ENCODE peak calls at places on chromosomes 16 and 17, in ten cellular contexts. A is right atrium auricular region; F is CD8-positive, alpha-beta T cell; S is spleen; Z is A673; X is brain microvascular endothelial cell; J is IMR-90; N is cardiac muscle cell; R is thoracic aorta; I is HAP-1. U is an unnamed sample.

GRCh38 chr17:838486-838885 is 56.3 kb downstream of the MRM3 start:
- DNase-seq in N (no peak), R (no peak), J (no peak), F (no peak), A (no peak), Z (no peak), I (no peak), X (no peak), S (no peak), U (no peak)

GRCh38 chr17:48047741-48048320 is 328 bp upstream of the NFE2L1 start:
- DNase-seq in R (peak), F (peak), X (peak), A (peak), J (peak), I (peak), N (peak), Z (peak), S (peak), U (peak)

GRCh38 chr16:9053006-9053601 is 38.3 kb upstream of the HAPSTR1 start:
- DNase-seq in J (peak), X (peak), F (no peak), N (peak), Z (peak), S (no peak), A (peak), R (peak), I (peak), U (peak)

GRCh38 chr17:17776889-17777288 is 59.9 kb downstream of the SREBF1 start:
- DNase-seq in R (no peak), N (no peak), I (no peak), S (no peak), J (no peak), F (no peak), Z (no peak), X (no peak), A (no peak), U (no peak)

GRCh38 chr16:68289621-68290329 is 21.0 kb downstream of the SLC7A6OS start:
- DNase-seq in R (no peak), F (no peak), A (no peak), S (peak), X (no peak), Z (peak), J (no peak), N (no peak), I (no peak), U (no peak)

GRCh38 chr16:67953641-67954375 is 9.9 kb upstream of the LCAT start:
- DNase-seq in F (no peak), A (no peak), R (no peak), N (no peak), S (peak), Z (no peak), J (no peak), X (no peak), I (no peak), U (no peak)

GRCh38 chr17:55089955-55090573 is 121.5 kb downstream of the STXBP4 start:
- DNase-seq in N (no peak), X (peak), R (no peak), J (peak), A (no peak), F (no peak), I (no peak), S (no peak), Z (peak), U (peak)

GRCh38 chr17:31842416-31843381 is 16.3 kb downstream of the COPRS start:
- DNase-seq in Z (peak), S (peak), N (peak), X (peak), F (peak), A (peak), R (no peak), J (peak), I (peak), U (peak)

GRCh38 chr16:53048139-53048915 is 4.4 kb downstream of the CHD9NB start:
- DNase-seq in I (no peak), S (no peak), R (no peak), F (no peak), X (no peak), N (no peak), Z (no peak), J (no peak), A (no peak), U (no peak)

GRCh38 chr16:54241525-54241924 is 45.1 kb downstream of the IRX3 start:
- DNase-seq in R (no peak), A (no peak), F (no peak), S (no peak), N (no peak), J (no peak), Z (no peak), I (no peak), X (no peak), U (no peak)

GRCh38 chr17:8935194-8935593 is 30.3 kb downstream of the PIK3R5 start:
- DNase-seq in X (no peak), N (no peak), I (no peak), R (no peak), Z (no peak), A (no peak), S (peak), J (no peak), F (no peak), U (no peak)

GRCh38 chr16:49330562-49331201 is 42.9 kb upstream of the C16orf78 start:
- DNase-seq in F (no peak), J (no peak), Z (no peak), N (no peak), X (no peak), S (no peak), I (no peak), R (no peak), A (no peak), U (no peak)

GRCh38 chr17:2602597-2603017 is 9.2 kb downstream of the PAFAH1B1 start:
- DNase-seq in Z (no peak), S (no peak), F (no peak), X (no peak), N (no peak), A (no peak), I (no peak), R (no peak), J (peak), U (no peak)

GRCh38 chr17:76519048-76519614 is 17.9 kb upstream of the RHBDF2 start:
- DNase-seq in Z (no peak), S (no peak), J (no peak), A (no peak), F (no peak), R (no peak), N (no peak), I (no peak), X (no peak), U (no peak)

GRCh38 chr17:40417258-40417608 is 463 bp downstream of the TOP2A start:
- DNase-seq in A (no peak), X (peak), R (no peak), Z (peak), F (no peak), N (peak), I (peak), S (no peak), J (peak), U (peak)

GRCh38 chr16:73152731-73153130 is 104.8 kb upstream of the ZFHX3 start:
- DNase-seq in N (peak), A (no peak), X (no peak), J (no peak), I (peak), S (no peak), F (no peak), Z (no peak), R (no peak), U (peak)

GRCh38 chr17:72332367-72332766 is 211.5 kb downstream of the SOX9 start:
- DNase-seq in N (no peak), J (peak), A (no peak), S (no peak), Z (no peak), X (peak), R (no peak), I (no peak), F (no peak), U (no peak)

GRCh38 chr17:76554131-76554530 is 14.3 kb downstream of the PRCD start:
- DNase-seq in Z (no peak), S (no peak), I (no peak), N (no peak), X (no peak), A (no peak), J (no peak), R (no peak), F (no peak), U (no peak)

GRCh38 chr16:84759061-84759460 is 59.3 kb downstream of the USP10 start:
- DNase-seq in I (no peak), N (peak), R (no peak), A (no peak), F (no peak), Z (no peak), X (peak), J (peak), S (no peak), U (no peak)

GRCh38 chr17:622356-622755 is 92.3 kb downstream of the VPS53 start:
- DNase-seq in S (no peak), N (no peak), A (no peak), J (peak), Z (peak), I (no peak), R (no peak), F (no peak), X (peak), U (no peak)

GRCh38 chr17:9880582-9880999 is 24.5 kb downstream of the RCVRN start:
- DNase-seq in J (no peak), X (no peak), Z (no peak), A (no peak), R (no peak), I (no peak), S (no peak), F (no peak), N (no peak), U (no peak)

GRCh38 chr16:85176541-85177447 is 64.5 kb upstream of the CIBAR2 start:
- DNase-seq in J (peak), X (no peak), A (no peak), N (no peak), Z (peak), F (no peak), I (no peak), R (no peak), S (no peak), U (no peak)

GRCh38 chr16:87653234-87653633 is 50.9 kb downstream of the JPH3 start:
- DNase-seq in S (no peak), R (no peak), Z (no peak), X (no peak), N (peak), I (peak), F (no peak), A (no peak), J (peak), U (no peak)

GRCh38 chr16:85384831-85385462 is 228.2 kb upstream of the GSE1 start:
- DNase-seq in A (no peak), S (peak), J (no peak), N (no peak), Z (no peak), I (no peak), R (no peak), F (no peak), X (no peak), U (no peak)

GRCh38 chr17:59558953-59559352 is 6.5 kb upstream of the DHX40 start:
- DNase-seq in Z (no peak), S (no peak), A (no peak), N (peak), F (no peak), J (peak), I (no peak), X (no peak), R (no peak), U (no peak)

GRCh38 chr16:67773569-67774456 is 32.5 kb downstream of the RANBP10 start:
- DNase-seq in S (no peak), F (no peak), Z (no peak), N (no peak), X (no peak), A (peak), J (peak), R (no peak), I (no peak), U (no peak)

GRCh38 chr17:36602924-36603384 is 1.6 kb downstream of the MRM1 start:
- DNase-seq in X (peak), A (no peak), I (peak), S (peak), N (peak), F (peak), J (peak), R (no peak), Z (peak), U (peak)

GRCh38 chr17:4944554-4945175 is 3.7 kb downstream of the PFN1 start:
- DNase-seq in S (peak), N (no peak), F (no peak), R (no peak), I (no peak), A (no peak), Z (no peak), X (no peak), J (no peak), U (no peak)

GRCh38 chr16:30784215-30784614 is 2.8 kb downstream of the ZNF629 start:
- DNase-seq in Z (no peak), X (no peak), N (no peak), R (no peak), S (no peak), I (no peak), A (no peak), F (no peak), J (no peak), U (no peak)

GRCh38 chr16:30786936-30787612 is at the start of gene ZNF629:
- DNase-seq in X (peak), J (peak), Z (peak), S (no peak), N (peak), I (peak), A (peak), R (peak), F (no peak), U (peak)

GRCh38 chr16:30787613-30788378 is 791 bp upstream of the ZNF629 start:
- DNase-seq in Z (no peak), X (no peak), F (no peak), R (no peak), S (no peak), J (no peak), A (no peak), N (no peak), I (no peak), U (no peak)

GRCh38 chr16:30785126-30786106 is 1.6 kb downstream of the ZNF629 start:
- DNase-seq in I (no peak), A (no peak), Z (no peak), S (no peak), F (no peak), J (no peak), X (no peak), R (no peak), N (no peak), U (no peak)

DNA sequence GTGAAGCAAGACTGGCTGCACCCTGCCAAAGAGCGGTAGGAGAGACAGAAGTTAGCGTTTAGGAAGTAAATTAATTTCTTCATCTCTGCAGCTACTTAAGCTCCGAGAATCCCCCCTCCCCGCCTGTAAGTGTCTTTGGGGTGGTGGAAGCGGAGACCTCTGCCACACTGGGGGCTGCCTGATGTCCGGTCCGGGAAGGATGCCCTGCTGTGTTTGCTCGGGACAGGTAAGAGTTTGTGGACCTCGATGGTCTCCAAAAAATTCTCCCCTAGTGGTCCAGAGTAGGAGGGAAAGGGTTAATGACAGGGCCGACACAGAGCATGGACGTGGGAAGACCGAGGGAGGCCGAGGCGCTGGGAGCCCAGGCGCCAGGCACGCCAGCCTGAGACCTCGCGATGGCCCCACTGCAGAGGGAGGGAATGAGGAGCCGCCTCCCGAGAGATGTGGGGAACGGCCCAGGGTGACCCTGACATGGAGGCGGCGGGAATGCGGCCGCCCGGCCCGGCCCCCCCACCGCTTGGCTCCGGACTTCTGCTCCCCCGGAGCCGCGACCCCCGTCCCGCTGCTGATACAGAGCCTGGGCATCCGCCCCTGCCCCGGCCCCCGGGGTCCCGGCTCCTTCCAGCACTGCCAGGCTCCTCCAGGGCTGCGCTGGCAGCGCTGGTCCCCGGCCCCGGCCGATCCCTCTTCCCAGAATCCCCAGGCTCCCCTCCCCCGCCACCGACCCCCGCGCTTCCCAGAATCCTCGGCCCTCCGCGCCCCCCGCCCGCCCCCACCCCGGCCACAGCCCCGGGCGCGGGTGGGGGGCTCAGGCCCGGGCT is 680 bp downstream of the ZNF629 start:
- DNase-seq in S (no peak), Z (peak), I (peak), X (peak), N (peak), J (peak), F (no peak), R (no peak), A (no peak), U (peak)
- H3K4me3 ChIP-seq in S (peak), Z (peak), I (peak), X (peak), N (peak), J (peak), F (peak), R (peak), A (peak), U (peak)

DNA sequence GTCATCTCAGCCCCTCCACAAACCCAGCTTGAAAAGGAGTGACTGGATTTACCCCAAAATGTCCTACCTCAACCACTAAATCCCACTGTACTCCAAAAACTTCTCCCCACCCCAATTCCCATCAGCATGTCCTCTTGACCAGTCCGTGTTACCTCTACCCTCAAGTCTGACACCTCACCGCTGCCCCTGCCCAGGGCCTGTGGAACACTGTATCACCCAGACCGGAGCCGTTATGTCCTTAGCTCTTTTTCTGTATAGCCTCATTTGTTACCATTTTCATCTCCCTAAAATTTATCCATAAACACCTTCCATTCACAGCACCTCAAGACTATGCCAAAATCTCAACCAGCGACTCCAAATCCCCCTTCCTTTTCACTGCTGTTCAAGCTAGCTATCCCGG is 2.4 kb downstream of the PHF23 start:
- DNase-seq in I (no peak), F (no peak), J (no peak), R (no peak), X (no peak), N (no peak), A (no peak), Z (no peak), S (peak), U (no peak)
- H3K4me3 ChIP-seq in I (no peak), F (no peak), J (no peak), R (no peak), X (peak), N (no peak), A (no peak), Z (peak), S (no peak), U (peak)

GRCh38 chr17:80414803-80415625 is at the start of gene ENDOV:
- DNase-seq in R (peak), J (peak), Z (peak), I (peak), N (peak), F (peak), A (peak), X (peak), S (peak), U (peak)

GRCh38 chr17:80414508-80414802 is 512 bp upstream of the ENDOV start:
- DNase-seq in S (no peak), I (no peak), A (no peak), F (no peak), X (no peak), N (no peak), R (no peak), Z (no peak), J (no peak), U (no peak)

GRCh38 chr17:80415626-80416042 is 667 bp downstream of the ENDOV start:
- DNase-seq in A (no peak), Z (no peak), X (no peak), I (no peak), N (no peak), R (no peak), F (no peak), J (no peak), S (no peak), U (no peak)

GRCh38 chr17:80416260-80416939 is 1.4 kb downstream of the ENDOV start:
- DNase-seq in F (no peak), A (no peak), S (no peak), I (no peak), J (no peak), Z (no peak), X (no peak), N (no peak), R (no peak), U (no peak)

DNA sequence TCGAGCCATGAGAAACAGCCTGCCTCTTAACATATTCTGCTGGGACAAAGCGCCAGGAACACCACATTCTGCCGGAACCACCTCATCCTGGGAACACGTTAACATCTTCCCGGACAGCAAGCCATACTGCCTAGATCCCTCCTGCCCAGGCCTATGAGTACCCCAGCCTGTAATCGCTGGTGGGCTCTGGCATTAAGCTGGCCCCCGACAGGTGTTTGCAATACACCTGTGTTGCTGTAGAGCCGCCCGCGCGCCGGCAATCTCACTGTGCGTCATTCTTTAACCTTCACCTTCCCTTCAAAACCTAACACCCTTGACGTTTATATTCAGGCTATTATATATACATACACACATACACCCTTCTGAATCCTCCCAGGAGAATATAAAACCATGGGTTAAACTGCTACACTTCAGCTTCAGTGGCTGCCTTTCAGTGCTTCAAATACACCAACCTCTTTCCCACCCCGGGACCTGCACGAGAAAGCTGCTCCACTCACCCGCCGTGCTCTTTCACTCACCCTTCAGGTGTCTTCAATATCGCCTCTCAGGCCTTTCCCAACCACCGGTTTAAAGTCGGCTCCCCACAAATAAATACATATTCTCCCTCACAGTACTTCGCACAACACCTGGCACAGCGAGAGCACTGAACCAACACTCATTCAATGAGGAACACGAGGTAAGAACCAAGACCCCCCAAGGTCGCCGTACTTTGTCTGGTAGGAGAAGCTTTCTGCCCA is 1.0 kb upstream of the ENDOV start:
- DNase-seq in I (no peak), R (no peak), A (no peak), F (no peak), N (no peak), J (no peak), Z (no peak), S (no peak), X (no peak), U (no peak)
- H3K4me3 ChIP-seq in I (peak), R (peak), A (peak), F (no peak), N (peak), J (peak), Z (peak), S (peak), X (peak), U (peak)

GRCh38 chr17:42477173-42477572 is 18.5 kb downstream of the ATP6V0A1 start:
- DNase-seq in A (no peak), R (no peak), S (no peak), N (no peak), I (no peak), J (no peak), Z (no peak), F (no peak), X (no peak), U (no peak)

GRCh38 chr17:42475121-42475520 is 16.4 kb downstream of the ATP6V0A1 start:
- DNase-seq in A (no peak), S (no peak), I (no peak), J (no peak), R (no peak), X (no peak), Z (no peak), N (no peak), F (no peak), U (no peak)

GRCh38 chr17:42474270-42474669 is 15.6 kb downstream of the ATP6V0A1 start:
- DNase-seq in S (no peak), Z (no peak), A (no peak), F (no peak), X (no peak), R (no peak), J (no peak), I (no peak), N (no peak), U (no peak)

GRCh38 chr17:42472709-42473521 is 14.2 kb downstream of the ATP6V0A1 start:
- DNase-seq in I (no peak), A (no peak), Z (no peak), N (no peak), F (no peak), J (peak), R (no peak), S (no peak), X (peak), U (no peak)

DNA sequence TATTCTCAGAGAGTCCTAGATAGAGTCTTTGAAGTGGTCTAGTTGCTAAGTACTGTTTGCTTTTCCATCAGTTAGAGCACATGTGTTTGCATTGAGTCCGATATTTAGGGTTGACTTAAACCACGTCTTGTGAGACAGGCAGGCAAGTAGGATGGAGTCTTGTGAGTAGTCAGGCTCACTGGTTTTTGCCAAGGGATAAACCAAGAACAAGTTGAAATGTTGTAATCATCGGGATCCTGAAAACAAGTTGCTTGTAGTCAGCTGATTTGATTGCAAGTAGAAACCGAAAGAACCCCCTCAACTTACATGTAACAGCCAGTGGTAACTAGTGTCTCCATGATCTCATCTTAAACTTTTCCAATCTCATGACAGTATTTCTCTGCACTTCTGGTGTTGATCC is 17.2 kb downstream of the ATP6V0A1 start:
- DNase-seq in X (no peak), R (no peak), I (no peak), J (no peak), Z (no peak), A (no peak), S (no peak), F (no peak), N (no peak), U (no peak)
- H3K4me3 ChIP-seq in X (no peak), R (no peak), I (no peak), J (no peak), Z (no peak), A (no peak), S (no peak), F (no peak), N (no peak), U (no peak)

U was measured in neural progenitor cell.